ENCODE peak calls at places on chromosomes 7 and 10, in four cellular contexts. One of them, this sample, is unnamed.

GRCh38 chr7:94888542-94888941 is 18.9 kb upstream of the PPP1R9A start:
- DNase-seq in right lobe of liver: no peak
- DNase-seq in nephron progenitor cell: no peak
- DNase-seq in foreskin fibroblast: peak
- DNase-seq in this sample: no peak

GRCh38 chr10:127322286-127322685 is 125.9 kb upstream of the INSYN2A start:
- DNase-seq in nephron progenitor cell: no peak
- DNase-seq in right lobe of liver: no peak
- DNase-seq in foreskin fibroblast: peak
- DNase-seq in this sample: no peak

GRCh38 chr10:87060280-87060928 is 34.2 kb downstream of the GLUD1 start:
- DNase-seq in right lobe of liver: no peak
- DNase-seq in nephron progenitor cell: no peak
- DNase-seq in foreskin fibroblast: no peak
- DNase-seq in this sample: no peak

GRCh38 chr7:96636342-96636865 is 73.2 kb downstream of the SEM1 start:
- DNase-seq in foreskin fibroblast: no peak
- DNase-seq in right lobe of liver: no peak
- DNase-seq in nephron progenitor cell: no peak
- DNase-seq in this sample: no peak

GRCh38 chr10:43252785-43253341 is 14.0 kb downstream of the RASGEF1A start:
- DNase-seq in foreskin fibroblast: no peak
- DNase-seq in right lobe of liver: peak
- DNase-seq in nephron progenitor cell: no peak
- DNase-seq in this sample: peak

GRCh38 chr7:157140118-157140905 is 1.6 kb downstream of the UBE3C start:
- DNase-seq in nephron progenitor cell: no peak
- DNase-seq in right lobe of liver: no peak
- DNase-seq in foreskin fibroblast: no peak
- DNase-seq in this sample: no peak

GRCh38 chr7:67918158-67918557 is 921.5 kb downstream of the TYW1 start:
- DNase-seq in nephron progenitor cell: no peak
- DNase-seq in foreskin fibroblast: no peak
- DNase-seq in right lobe of liver: no peak
- DNase-seq in this sample: no peak

GRCh38 chr7:106111671-106112117 is 418 bp downstream of the SYPL1 start:
- DNase-seq in foreskin fibroblast: peak
- DNase-seq in right lobe of liver: peak
- DNase-seq in nephron progenitor cell: peak
- DNase-seq in this sample: no peak

GRCh38 chr10:90136731-90137316 is 435.4 kb downstream of the KIF20B start:
- DNase-seq in nephron progenitor cell: peak
- DNase-seq in right lobe of liver: no peak
- DNase-seq in foreskin fibroblast: peak
- DNase-seq in this sample: no peak

GRCh38 chr7:87151701-87152111 is 547 bp upstream of the DMTF1 start:
- DNase-seq in foreskin fibroblast: no peak
- DNase-seq in right lobe of liver: no peak
- DNase-seq in nephron progenitor cell: no peak
- DNase-seq in this sample: no peak

GRCh38 chr10:31602541-31603244 is 283.7 kb downstream of the ZEB1 start:
- DNase-seq in nephron progenitor cell: peak
- DNase-seq in right lobe of liver: no peak
- DNase-seq in foreskin fibroblast: peak
- DNase-seq in this sample: no peak

GRCh38 chr7:22563115-22563514 is 63.1 kb upstream of the STEAP1B start:
- DNase-seq in nephron progenitor cell: no peak
- DNase-seq in right lobe of liver: no peak
- DNase-seq in foreskin fibroblast: no peak
- DNase-seq in this sample: no peak

DNA sequence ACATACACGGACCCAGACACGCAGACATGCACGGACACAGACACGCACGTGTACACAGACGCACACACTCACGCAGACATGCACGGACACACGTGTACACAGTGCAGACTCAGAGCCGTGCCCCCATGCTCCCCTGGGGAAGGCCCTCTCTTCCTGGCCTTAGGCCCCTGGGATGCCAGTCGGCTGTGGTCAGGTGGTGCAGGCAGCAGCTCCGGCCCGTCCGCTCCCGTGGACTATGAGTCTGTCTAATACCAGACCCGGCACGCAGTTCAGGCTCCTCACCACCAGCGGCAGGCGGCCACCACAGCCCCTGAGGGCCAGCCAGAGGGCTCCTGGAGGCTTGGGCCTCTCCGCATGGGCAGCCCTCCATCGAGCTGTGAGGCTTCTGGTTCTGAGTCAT is 52.0 kb upstream of the NKX6-2 start:
- DNase-seq in foreskin fibroblast: peak
- DNase-seq in nephron progenitor cell: no peak
- DNase-seq in right lobe of liver: no peak
- DNase-seq in this sample: peak
- TF ChIP-seq CTCF in foreskin fibroblast: no peak
- TF ChIP-seq CTCF in nephron progenitor cell: no peak
- TF ChIP-seq CTCF in right lobe of liver: no peak
- TF ChIP-seq CTCF in this sample: no peak

DNA sequence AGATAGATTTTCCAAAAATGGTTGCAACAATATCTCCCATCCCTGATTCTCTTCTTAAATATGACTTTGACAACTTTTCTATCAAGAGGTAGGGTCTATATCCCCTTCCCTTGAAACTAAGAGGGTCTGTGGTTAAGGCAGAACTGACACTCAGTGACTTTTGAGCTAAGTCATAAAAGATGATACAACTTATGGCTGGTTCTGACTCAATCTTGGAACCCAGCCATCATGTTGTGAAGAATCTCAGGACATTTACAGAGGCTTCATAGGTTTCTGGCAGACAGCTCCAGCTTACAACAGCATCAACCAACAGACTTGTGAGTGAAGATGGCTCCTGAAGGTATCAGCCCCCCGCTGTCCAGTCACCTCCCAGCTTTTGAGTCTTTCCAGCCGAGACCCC is 203.5 kb downstream of the RNLS start:
- DNase-seq in nephron progenitor cell: no peak
- DNase-seq in foreskin fibroblast: peak
- DNase-seq in right lobe of liver: no peak
- DNase-seq in this sample: no peak
- TF ChIP-seq CTCF in nephron progenitor cell: no peak
- TF ChIP-seq CTCF in foreskin fibroblast: no peak
- TF ChIP-seq CTCF in right lobe of liver: no peak
- TF ChIP-seq CTCF in this sample: no peak

GRCh38 chr7:98168904-98169621 is 42.2 kb upstream of the BHLHA15 start:
- DNase-seq in nephron progenitor cell: no peak
- DNase-seq in right lobe of liver: no peak
- DNase-seq in foreskin fibroblast: no peak
- DNase-seq in this sample: no peak

GRCh38 chr7:98165827-98166667 is 45.2 kb upstream of the BHLHA15 start:
- DNase-seq in right lobe of liver: peak
- DNase-seq in foreskin fibroblast: peak
- DNase-seq in nephron progenitor cell: peak
- DNase-seq in this sample: no peak

GRCh38 chr7:98166668-98166970 is 44.6 kb upstream of the BHLHA15 start:
- DNase-seq in right lobe of liver: no peak
- DNase-seq in foreskin fibroblast: no peak
- DNase-seq in nephron progenitor cell: no peak
- DNase-seq in this sample: no peak

GRCh38 chr7:98167653-98168052 is 43.6 kb upstream of the BHLHA15 start:
- DNase-seq in foreskin fibroblast: no peak
- DNase-seq in right lobe of liver: no peak
- DNase-seq in nephron progenitor cell: no peak
- DNase-seq in this sample: no peak

GRCh38 chr7:98168181-98168903 is 42.9 kb upstream of the BHLHA15 start:
- DNase-seq in foreskin fibroblast: peak
- DNase-seq in right lobe of liver: no peak
- DNase-seq in nephron progenitor cell: peak
- DNase-seq in this sample: no peak
- TF ChIP-seq CTCF in foreskin fibroblast: peak
- TF ChIP-seq CTCF in right lobe of liver: peak
- TF ChIP-seq CTCF in nephron progenitor cell: peak
- TF ChIP-seq CTCF in this sample: peak

GRCh38 chr10:95456486-95456885 is 104.7 kb downstream of the SORBS1 start:
- DNase-seq in right lobe of liver: no peak
- DNase-seq in nephron progenitor cell: no peak
- DNase-seq in foreskin fibroblast: no peak
- DNase-seq in this sample: no peak
- TF ChIP-seq CTCF in right lobe of liver: no peak
- TF ChIP-seq CTCF in nephron progenitor cell: no peak
- TF ChIP-seq CTCF in foreskin fibroblast: no peak
- TF ChIP-seq CTCF in this sample: no peak

GRCh38 chr10:112082134-112082533 is 101.4 kb downstream of the GPAM start:
- DNase-seq in foreskin fibroblast: no peak
- DNase-seq in nephron progenitor cell: no peak
- DNase-seq in right lobe of liver: no peak
- DNase-seq in this sample: no peak
- TF ChIP-seq CTCF in foreskin fibroblast: no peak
- TF ChIP-seq CTCF in nephron progenitor cell: no peak
- TF ChIP-seq CTCF in right lobe of liver: no peak
- TF ChIP-seq CTCF in this sample: no peak

GRCh38 chr7:17680026-17680425 is 260.3 kb downstream of the SNX13 start:
- DNase-seq in nephron progenitor cell: no peak
- DNase-seq in foreskin fibroblast: peak
- DNase-seq in right lobe of liver: no peak
- DNase-seq in this sample: no peak

GRCh38 chr7:17682586-17682985 is 257.7 kb downstream of the SNX13 start:
- DNase-seq in right lobe of liver: no peak
- DNase-seq in foreskin fibroblast: peak
- DNase-seq in nephron progenitor cell: no peak
- DNase-seq in this sample: no peak

GRCh38 chr7:17679427-17679826 is 260.9 kb downstream of the SNX13 start:
- DNase-seq in nephron progenitor cell: no peak
- DNase-seq in foreskin fibroblast: peak
- DNase-seq in right lobe of liver: no peak
- DNase-seq in this sample: no peak

GRCh38 chr7:17681965-17682364 is 258.3 kb downstream of the SNX13 start:
- DNase-seq in nephron progenitor cell: no peak
- DNase-seq in foreskin fibroblast: peak
- DNase-seq in right lobe of liver: no peak
- DNase-seq in this sample: no peak

DNA sequence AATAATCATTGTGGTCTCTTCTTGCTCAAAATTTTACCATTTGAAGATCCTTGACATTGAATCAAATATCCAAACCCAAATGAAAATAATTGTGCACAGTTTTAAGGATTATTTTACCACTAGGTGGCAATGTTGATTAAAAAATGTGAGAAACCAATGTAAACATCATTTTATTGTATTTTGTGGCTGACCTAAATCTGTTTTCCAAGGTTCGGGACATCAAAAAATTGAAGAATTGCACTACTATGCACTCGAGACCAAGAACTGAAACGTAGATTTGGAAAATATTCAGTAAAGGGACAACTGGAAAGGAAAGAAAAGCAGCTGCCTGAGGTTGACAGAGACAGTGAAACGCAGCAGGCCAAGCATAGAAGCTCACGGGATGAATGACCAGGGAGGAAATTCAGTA is 259.3 kb downstream of the SNX13 start:
- DNase-seq in right lobe of liver: no peak
- DNase-seq in foreskin fibroblast: peak
- DNase-seq in nephron progenitor cell: no peak
- DNase-seq in this sample: no peak
- TF ChIP-seq CTCF in right lobe of liver: peak
- TF ChIP-seq CTCF in foreskin fibroblast: no peak
- TF ChIP-seq CTCF in nephron progenitor cell: peak
- TF ChIP-seq CTCF in this sample: peak

DNA sequence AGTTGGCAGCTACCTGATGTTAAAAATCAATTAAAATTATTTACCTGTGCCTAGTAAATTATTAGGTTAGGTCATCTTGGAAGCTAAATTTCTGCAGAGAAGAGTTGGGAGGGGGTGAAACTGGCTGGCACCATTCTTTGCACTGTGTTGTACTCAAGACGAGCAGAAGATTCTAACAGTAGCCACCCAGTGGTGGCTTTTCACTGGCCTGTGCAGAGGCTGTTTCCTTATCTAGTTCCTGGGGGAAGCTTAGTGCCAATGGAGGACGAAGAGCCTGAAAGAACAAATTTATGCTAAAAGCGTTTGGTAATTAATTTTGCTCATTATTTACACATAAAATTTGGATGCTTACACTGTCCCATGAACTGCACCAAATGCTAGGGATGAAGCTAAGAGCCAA is 595.3 kb downstream of the XPNPEP1 start:
- DNase-seq in nephron progenitor cell: no peak
- DNase-seq in right lobe of liver: no peak
- DNase-seq in foreskin fibroblast: no peak
- DNase-seq in this sample: no peak
- TF ChIP-seq CTCF in nephron progenitor cell: no peak
- TF ChIP-seq CTCF in right lobe of liver: no peak
- TF ChIP-seq CTCF in foreskin fibroblast: no peak
- TF ChIP-seq CTCF in this sample: no peak

GRCh38 chr10:129950651-129951050 is 13.4 kb downstream of the EBF3 start:
- DNase-seq in nephron progenitor cell: no peak
- DNase-seq in foreskin fibroblast: peak
- DNase-seq in right lobe of liver: no peak
- DNase-seq in this sample: no peak

GRCh38 chr10:129953541-129954031 is 10.5 kb downstream of the EBF3 start:
- DNase-seq in foreskin fibroblast: peak
- DNase-seq in right lobe of liver: no peak
- DNase-seq in nephron progenitor cell: no peak
- DNase-seq in this sample: no peak

GRCh38 chr10:129952771-129953489 is 11.1 kb downstream of the EBF3 start:
- DNase-seq in right lobe of liver: no peak
- DNase-seq in nephron progenitor cell: no peak
- DNase-seq in foreskin fibroblast: peak
- DNase-seq in this sample: no peak

GRCh38 chr10:129951251-129951808 is 12.7 kb downstream of the EBF3 start:
- DNase-seq in right lobe of liver: no peak
- DNase-seq in foreskin fibroblast: no peak
- DNase-seq in nephron progenitor cell: peak
- DNase-seq in this sample: peak

DNA sequence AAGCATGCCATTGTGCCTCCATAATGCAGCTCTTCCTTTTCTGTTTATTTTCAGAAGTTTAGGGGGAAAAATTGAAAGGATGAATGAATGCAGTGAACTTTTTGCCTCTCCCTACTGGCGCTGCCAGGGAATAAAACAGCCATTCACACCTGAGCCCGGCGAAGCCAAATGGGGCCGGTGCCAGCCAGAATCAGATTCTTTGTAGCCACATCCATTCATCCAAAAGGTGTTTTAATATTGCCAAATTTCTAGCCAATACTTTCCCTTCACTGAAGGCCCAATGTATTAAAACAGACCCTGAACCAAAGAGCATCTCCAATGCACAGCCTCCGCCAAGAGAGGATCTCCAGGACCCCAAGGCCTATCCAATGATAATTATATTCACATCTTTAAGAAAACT is 12.2 kb downstream of the EBF3 start:
- DNase-seq in foreskin fibroblast: no peak
- DNase-seq in right lobe of liver: no peak
- DNase-seq in nephron progenitor cell: no peak
- DNase-seq in this sample: no peak
- TF ChIP-seq CTCF in foreskin fibroblast: no peak
- TF ChIP-seq CTCF in right lobe of liver: no peak
- TF ChIP-seq CTCF in nephron progenitor cell: no peak
- TF ChIP-seq CTCF in this sample: no peak

DNA sequence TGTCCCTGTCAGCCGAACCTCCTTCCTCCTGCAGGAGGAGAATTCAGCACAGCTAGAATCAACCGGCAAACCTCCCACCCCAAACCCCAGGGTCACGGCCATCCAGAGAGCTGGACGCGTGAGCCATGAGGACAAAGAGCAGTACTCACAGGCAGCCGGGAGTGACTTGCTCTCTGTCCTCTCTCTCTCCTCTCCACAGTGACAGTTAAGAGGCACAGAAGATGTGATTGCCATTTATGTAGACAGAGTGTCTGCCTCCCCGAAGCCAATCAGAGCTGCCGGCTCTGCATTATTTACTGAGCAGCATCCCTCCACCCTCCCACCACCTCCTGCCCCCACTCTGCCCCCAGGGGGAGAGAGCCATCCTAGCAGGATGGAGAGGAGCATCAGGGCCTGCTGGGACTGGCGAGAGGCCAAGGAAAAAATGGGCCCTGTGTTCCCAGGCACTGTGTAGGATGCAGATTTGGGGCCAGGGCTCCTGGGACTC is 4.3 kb downstream of the DDC start:
- DNase-seq in nephron progenitor cell: peak
- DNase-seq in right lobe of liver: peak
- DNase-seq in foreskin fibroblast: no peak
- DNase-seq in this sample: no peak
- TF ChIP-seq CTCF in nephron progenitor cell: no peak
- TF ChIP-seq CTCF in right lobe of liver: no peak
- TF ChIP-seq CTCF in foreskin fibroblast: no peak
- TF ChIP-seq CTCF in this sample: no peak